ENCODE peak calls at places on chromosomes 12 and 14, in four cellular contexts. R, W, Z and L are unnamed samples. For H3K36me3 and H3K27me3, the result is how much of the 10 kb centered on the place peaks cover.

GRCh38 chr14:37559386-37559785 is 35.7 kb downstream of the FOXA1 start:
- DNase-seq in R (no peak), W (no peak), Z (no peak), L (no peak)

GRCh38 chr12:120905856-120906384 is 1.8 kb upstream of the SPPL3 start:
- DNase-seq in R (no peak), W (peak), Z (no peak), L (peak)

GRCh38 chr14:102544745-102545460 is 35.3 kb upstream of the ANKRD9 start:
- DNase-seq in R (no peak), W (peak), Z (no peak), L (no peak)

GRCh38 chr12:56751712-56752598 is at the start of gene PRIM1:
- DNase-seq in R (peak), W (peak), Z (peak), L (peak)

GRCh38 chr12:49983892-49984291 is 11.1 kb downstream of the AQP6 start:
- DNase-seq in R (no peak), W (no peak), Z (no peak), L (peak)

GRCh38 chr14:89479802-89480201 is 62.8 kb upstream of the FOXN3 start:
- DNase-seq in R (no peak), W (no peak), Z (no peak), L (peak)

GRCh38 chr14:106586098-106586704 is 1059.8 kb downstream of the TMEM121 start:
- DNase-seq in R (no peak), W (peak), Z (no peak), L (no peak)

GRCh38 chr12:120640840-120641833 is 711 bp downstream of the CABP1 start:
- DNase-seq in R (no peak), W (peak), Z (peak), L (peak)

DNA sequence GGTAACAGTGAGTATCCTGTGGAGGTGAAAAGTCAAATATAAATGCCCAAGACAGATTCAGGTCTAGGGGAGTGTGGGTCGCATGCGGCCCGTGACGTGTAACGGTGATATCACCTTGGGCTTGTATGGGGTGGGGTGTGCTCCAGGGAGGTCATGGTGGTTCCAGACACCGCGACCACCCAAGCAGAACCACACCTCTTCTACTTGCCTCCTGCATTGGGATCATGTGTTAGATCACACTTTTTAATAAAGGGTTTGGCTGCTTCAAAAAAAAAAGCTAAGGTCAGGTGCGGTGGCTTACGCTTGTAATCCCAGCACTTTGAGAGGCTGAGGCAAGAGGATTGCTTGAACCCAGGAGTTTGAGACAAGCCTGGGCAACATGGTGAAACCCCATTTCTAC is 4.5 kb downstream of the FBLN5 start:
- DNase-seq in R (peak), W (no peak), Z (no peak), L (no peak)
- H3K36me3 ChIP-seq in R (under half), W (under half), Z (under half), L (under half)

GRCh38 chr12:80684077-80684495 is 23.3 kb upstream of the MYF6 start:
- DNase-seq in R (no peak), W (no peak), Z (no peak), L (no peak)

GRCh38 chr12:80679346-80680131 is 27.9 kb upstream of the MYF6 start:
- DNase-seq in R (no peak), W (no peak), Z (no peak), L (no peak)

GRCh38 chr12:80681786-80682185 is 25.6 kb upstream of the MYF6 start:
- DNase-seq in R (no peak), W (no peak), Z (no peak), L (no peak)

GRCh38 chr12:80677994-80678393 is 29.4 kb upstream of the MYF6 start:
- DNase-seq in R (no peak), W (no peak), Z (no peak), L (no peak)

DNA sequence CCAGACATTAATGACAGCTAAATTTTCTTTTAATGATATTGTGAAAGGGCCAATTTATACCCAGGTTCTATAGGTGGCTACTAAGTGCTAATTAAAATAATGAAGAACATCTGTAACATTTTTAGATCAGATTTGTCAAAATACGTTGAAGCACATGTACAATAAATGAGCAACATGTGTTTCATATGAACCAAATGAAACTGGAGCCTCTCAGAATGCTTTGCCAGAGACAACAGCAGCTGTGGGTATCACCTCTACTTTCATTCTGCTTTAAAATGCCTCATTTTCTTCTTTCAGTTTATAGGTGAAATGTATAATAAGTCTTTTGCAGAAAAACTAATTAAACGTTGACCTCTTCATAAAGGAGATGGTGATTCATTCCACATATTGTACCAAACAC is 26.1 kb upstream of the MYF6 start:
- DNase-seq in R (no peak), W (no peak), Z (no peak), L (no peak)
- H3K27me3 ChIP-seq in R (under half), W (under half), Z (under half), L (under half)

GRCh38 chr12:2666411-2666810 is 128.4 kb upstream of the FKBP4 start:
- DNase-seq in R (no peak), W (no peak), Z (no peak), L (no peak)
- H3K36me3 ChIP-seq in R (half or more), W (half or more), Z (under half), L (under half)

GRCh38 chr12:130375296-130375695 is 37.6 kb downstream of the PIWIL1 start:
- DNase-seq in R (no peak), W (no peak), Z (no peak), L (no peak)

GRCh38 chr12:130374083-130374482 is 36.4 kb downstream of the PIWIL1 start:
- DNase-seq in R (no peak), W (no peak), Z (no peak), L (no peak)

GRCh38 chr12:130372936-130373335 is 35.2 kb downstream of the PIWIL1 start:
- DNase-seq in R (no peak), W (no peak), Z (no peak), L (no peak)

DNA sequence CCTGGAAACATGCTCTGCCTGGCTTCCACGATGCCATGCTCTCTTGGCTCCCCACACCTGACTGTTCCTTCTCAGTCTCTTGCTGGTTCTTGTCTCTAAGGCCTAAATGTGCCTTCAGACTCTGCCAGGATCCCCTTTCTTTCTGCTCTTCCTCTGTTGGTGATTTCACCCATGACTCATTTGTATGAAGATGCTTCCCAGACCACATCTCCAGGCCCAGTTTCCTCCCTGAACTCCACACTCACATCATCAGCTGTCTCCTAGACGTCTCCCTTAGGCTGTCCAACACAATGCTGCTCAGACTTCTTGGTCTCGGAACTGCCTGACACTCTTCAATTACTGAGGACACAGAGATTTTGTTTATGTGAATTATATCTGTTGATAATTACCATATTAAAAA is 38.2 kb downstream of the PIWIL1 start:
- DNase-seq in R (no peak), W (no peak), Z (no peak), L (no peak)
- H3K27me3 ChIP-seq in R (under half), W (under half), Z (under half), L (under half)

DNA sequence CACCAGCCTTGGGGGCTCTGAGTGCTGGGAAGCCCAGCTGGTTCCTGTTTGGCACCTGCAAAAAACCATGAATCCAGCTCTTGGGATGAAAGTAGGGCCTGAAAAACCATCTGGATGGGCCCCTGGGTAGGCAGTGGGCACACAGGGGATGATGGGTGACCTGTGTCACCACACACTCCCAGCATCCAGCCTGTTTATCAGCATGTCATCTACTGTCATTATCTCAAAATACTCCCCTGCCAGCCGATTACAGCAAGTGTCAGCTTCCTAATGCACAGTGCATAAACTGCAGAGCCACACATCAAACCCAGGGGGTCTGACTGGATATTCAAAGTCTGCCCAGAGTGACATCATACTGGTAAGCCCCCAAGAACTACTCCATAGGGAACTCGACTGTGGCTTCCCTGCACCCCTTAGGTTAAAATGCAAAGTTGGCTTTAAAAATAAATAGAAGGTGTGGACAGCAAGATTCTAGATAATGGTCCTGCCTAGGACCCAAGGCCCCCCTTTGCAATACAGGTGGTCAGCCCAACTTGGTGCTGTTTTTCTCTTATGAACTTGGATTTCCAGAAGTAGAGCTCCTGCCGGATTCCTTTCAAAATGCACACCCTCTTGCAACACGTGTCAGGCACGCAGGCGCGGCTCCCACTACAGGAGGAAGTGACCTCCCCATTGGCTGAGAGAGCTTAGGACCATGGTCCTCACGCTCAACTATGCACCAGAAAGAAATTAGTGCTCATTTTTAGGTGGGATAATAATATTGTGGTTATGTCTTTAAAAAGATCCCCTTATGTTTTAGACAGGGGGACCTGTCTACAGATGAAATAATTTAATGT is 94.1 kb downstream of the GCH1 start:
- DNase-seq in R (no peak), W (no peak), Z (no peak), L (no peak)
- H3K36me3 ChIP-seq in R (under half), W (under half), Z (under half), L (under half)

GRCh38 chr14:91372680-91373495 is 44.7 kb downstream of the CCDC88C start:
- DNase-seq in R (no peak), W (peak), Z (no peak), L (no peak)
- H3K27me3 ChIP-seq in R (under half), W (under half), Z (under half), L (under half)

DNA sequence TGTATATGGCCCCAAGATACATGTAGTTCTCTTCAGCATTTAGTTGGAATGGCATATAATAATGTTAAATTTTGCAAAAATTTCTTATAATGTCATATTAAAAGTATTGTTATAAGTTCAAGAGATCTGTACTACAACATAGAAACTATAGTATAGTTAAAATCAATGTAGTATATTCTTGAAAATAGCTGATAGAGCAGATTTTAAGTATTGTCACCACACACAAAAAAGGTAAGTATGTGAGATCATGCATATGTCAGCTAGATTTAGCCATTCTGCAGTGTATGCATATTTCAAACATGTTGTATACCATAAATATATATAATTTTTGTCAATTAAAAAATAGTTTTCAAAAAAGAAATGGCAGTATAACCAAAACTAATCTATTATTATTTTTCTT is 86.5 kb downstream of the PLBD1 start:
- DNase-seq in R (no peak), W (no peak), Z (no peak), L (no peak)
- H3K36me3 ChIP-seq in R (half or more), W (half or more), Z (under half), L (under half)

DNA sequence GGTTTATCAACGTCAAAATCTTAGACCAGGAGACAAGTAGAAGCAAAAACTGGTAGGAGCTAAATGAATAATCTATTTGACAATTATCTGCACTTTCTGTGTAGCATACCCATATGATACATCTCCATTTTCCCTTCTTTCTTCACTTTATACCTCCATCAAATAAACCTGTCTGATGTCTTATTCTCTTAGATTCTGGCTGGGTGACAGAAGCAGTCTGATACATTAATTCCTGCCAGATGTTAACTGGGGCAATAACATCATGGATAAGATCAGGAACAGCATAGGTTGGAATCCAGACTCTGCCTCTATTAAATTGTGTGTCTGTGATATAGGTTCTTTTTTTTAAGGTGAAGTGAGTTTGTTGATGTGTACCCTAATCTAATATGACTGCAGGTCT is 11.7 kb upstream of the RERG start:
- DNase-seq in R (no peak), W (no peak), Z (no peak), L (no peak)
- H3K27me3 ChIP-seq in R (under half), W (under half), Z (under half), L (under half)